ENCODE peak calls at places on chromosomes 7 and 10, in eight cellular contexts. T is GM06990, F is PC-9, B is T-helper 17 cell, A is head of caudate nucleus, U is EH, X is choroid plexus epithelial cell, R is naive B cell. L is an unnamed sample.

GRCh38 chr10:90571876-90572275 is 286.0 kb downstream of the HTR7 start:
- DNase-seq in F (no peak), B (no peak), A (no peak), T (no peak), U (no peak), X (no peak), R (no peak), L (no peak)

GRCh38 chr7:13262929-13263530 is 575.6 kb downstream of the ARL4A start:
- DNase-seq in B (no peak), A (no peak), X (peak; percentile 74), R (peak; percentile 30), F (no peak), T (no peak), U (peak; percentile 38), L (no peak)

GRCh38 chr7:129943352-129943751 is 9.4 kb downstream of the UBE2H start:
- DNase-seq in F (no peak), R (no peak), U (no peak), X (no peak), T (no peak), B (no peak), A (no peak), L (no peak)

GRCh38 chr10:71712572-71713134 is 6.9 kb downstream of the C10orf105 start:
- DNase-seq in B (no peak), U (no peak), X (no peak), F (no peak), A (no peak), T (no peak), R (no peak), L (peak; percentile 83)

GRCh38 chr10:106830466-106830865 is 334.0 kb downstream of the SORCS1 start:
- DNase-seq in A (no peak), X (no peak), R (no peak), T (no peak), B (no peak), U (no peak), F (no peak), L (peak; percentile 52)

GRCh38 chr7:47211467-47212121 is 370.3 kb downstream of the TNS3 start:
- DNase-seq in U (no peak), T (no peak), R (no peak), F (peak; percentile 37), B (no peak), X (no peak), A (no peak), L (no peak)

GRCh38 chr7:27992092-27992491 is 188.5 kb downstream of the JAZF1 start:
- DNase-seq in A (no peak), B (no peak), U (no peak), R (no peak), F (no peak), X (no peak), T (no peak), L (no peak)

GRCh38 chr10:89414879-89415821 is 782 bp downstream of the IFIT5 start:
- DNase-seq in B (no peak), F (no peak), T (peak; percentile 70), U (peak; percentile 73), A (peak; percentile 51), R (peak; percentile 66), X (peak; percentile 46), L (no peak)

GRCh38 chr7:65974191-65974801 is 7.7 kb downstream of the GUSB start:
- DNase-seq in A (no peak), B (no peak), U (no peak), X (no peak), F (no peak), T (no peak), R (no peak), L (no peak)

GRCh38 chr7:71776726-71777125 is 635.4 kb downstream of the CALN1 start:
- DNase-seq in U (no peak), T (no peak), R (no peak), B (no peak), F (no peak), A (no peak), X (no peak), L (no peak)

GRCh38 chr7:152126741-152127140 is 101.3 kb downstream of the GALNT11 start:
- DNase-seq in A (no peak), B (no peak), T (no peak), R (no peak), X (no peak), U (no peak), F (no peak), L (no peak)

GRCh38 chr7:151801782-151802468 is 75.0 kb downstream of the PRKAG2 start:
- DNase-seq in U (no peak), X (no peak), A (no peak), T (no peak), R (no peak), B (no peak), F (no peak), L (no peak)

GRCh38 chr10:58107506-58107905 is 160.2 kb downstream of the IPMK start:
- DNase-seq in F (no peak), T (no peak), X (peak; percentile 33), A (no peak), B (no peak), R (no peak), U (peak; percentile 77), L (no peak)

GRCh38 chr7:116565981-116566380 is 41.1 kb downstream of the CAV1 start:
- DNase-seq in T (no peak), F (no peak), B (no peak), R (no peak), A (no peak), U (no peak), X (no peak), L (no peak)

GRCh38 chr7:106365252-106366005 is 80.6 kb upstream of the NAMPT start:
- DNase-seq in F (peak; percentile 83), U (no peak), R (no peak), A (no peak), X (peak; percentile 39), B (no peak), T (no peak), L (peak; percentile 63)

GRCh38 chr10:2978111-2978510 is 89.2 kb upstream of the PFKP start:
- DNase-seq in F (no peak), U (peak; percentile 64), B (no peak), X (peak; percentile 84), A (peak; percentile 26), T (no peak), R (peak; percentile 15), L (no peak)

GRCh38 chr10:112979927-112980326 is 29.9 kb downstream of the TCF7L2 start:
- DNase-seq in R (no peak), U (no peak), B (no peak), F (no peak), T (no peak), A (no peak), X (no peak), L (no peak)

GRCh38 chr7:30743371-30744074 is 8.4 kb upstream of the INMT start:
- DNase-seq in F (peak; percentile 45), U (peak; percentile 56), T (no peak), A (peak; percentile 22), X (peak; percentile 75), B (no peak), R (no peak), L (no peak)

GRCh38 chr10:35924726-35925125 is 282.6 kb upstream of the FZD8 start:
- DNase-seq in U (no peak), T (no peak), F (no peak), X (no peak), A (no peak), R (no peak), B (no peak), L (no peak)

GRCh38 chr10:79445217-79445707 is at the start of gene ZCCHC24:
- DNase-seq in T (peak; percentile 60), A (no peak), X (peak; percentile 55), F (peak; percentile 71), B (no peak), R (no peak), U (no peak), L (no peak)

GRCh38 chr10:71078454-71079145 is 133.8 kb upstream of the UNC5B start:
- DNase-seq in F (no peak), B (no peak), T (no peak), U (no peak), X (no peak), R (no peak), A (no peak), L (no peak)

GRCh38 chr7:158655931-158656441 is 48.6 kb downstream of the NCAPG2 start:
- DNase-seq in U (no peak), X (no peak), A (no peak), R (no peak), F (no peak), B (no peak), T (peak; percentile 72), L (no peak)

GRCh38 chr10:103695584-103696005 is 159.8 kb downstream of the SH3PXD2A start:
- DNase-seq in B (no peak), T (peak; percentile 59), X (peak; percentile 91), R (no peak), A (no peak), U (peak; percentile 45), F (no peak), L (no peak)

L was measured in HL-60.